ENCODE peak calls at places on chromosomes 12 and 14, in eight cellular contexts. M, Q, Z, Y, H, B, W and T are unnamed samples.
A peak's percentile ranks its signal among the peaks of the same experiment; 100 is the strongest.

GRCh38 chr12:119578112-119578511 is 15.5 kb upstream of the TMEM233 start:
- DNase-seq in Z (peak; percentile 17), H (no peak), Y (no peak), Q (no peak), W (no peak), M (no peak), B (peak; percentile 46), T (no peak)

GRCh38 chr14:104155513-104155912 is 17.1 kb downstream of the KIF26A start:
- DNase-seq in Y (no peak), W (no peak), M (no peak), H (no peak), Z (no peak), B (no peak), Q (no peak), T (peak; percentile 62)

GRCh38 chr12:48862691-48863090 is 3.0 kb downstream of the RND1 start:
- DNase-seq in Y (no peak), W (no peak), B (no peak), H (no peak), Q (peak; percentile 31), Z (no peak), M (no peak), T (no peak)

GRCh38 chr14:62409909-62410308 is 635.3 kb downstream of the KCNH5 start:
- DNase-seq in Q (no peak), M (no peak), Z (peak; percentile 65), B (peak; percentile 45), Y (no peak), H (no peak), W (no peak), T (no peak)

GRCh38 chr12:91373086-91373485 is 190.5 kb upstream of the DCN start:
- DNase-seq in Q (no peak), M (no peak), W (no peak), B (no peak), Z (no peak), Y (no peak), H (no peak), T (no peak)

GRCh38 chr12:130508847-130509246 is 171.2 kb downstream of the PIWIL1 start:
- DNase-seq in Z (no peak), B (no peak), Y (no peak), M (no peak), H (no peak), W (no peak), Q (no peak), T (no peak)

GRCh38 chr14:77355811-77356210 is 21.1 kb downstream of the TMED8 start:
- DNase-seq in Z (no peak), M (no peak), Q (no peak), Y (no peak), H (no peak), W (no peak), B (no peak), T (no peak)

GRCh38 chr14:96914729-96915128 is 117.5 kb downstream of the VRK1 start:
- DNase-seq in Y (no peak), Z (no peak), B (no peak), W (no peak), Q (no peak), M (no peak), H (no peak), T (no peak)

GRCh38 chr12:106274012-106274411 is 26.2 kb upstream of the CKAP4 start:
- DNase-seq in Q (no peak), H (no peak), B (no peak), W (no peak), Y (no peak), Z (no peak), M (no peak), T (no peak)

GRCh38 chr12:89846473-89846872 is 137.8 kb upstream of the ATP2B1 start:
- DNase-seq in M (no peak), Y (no peak), H (no peak), B (no peak), Q (no peak), W (no peak), Z (no peak), T (no peak)

GRCh38 chr14:83765200-83765599 is 1764.7 kb upstream of the FLRT2 start:
- DNase-seq in W (no peak), B (no peak), Z (no peak), Q (no peak), M (no peak), Y (no peak), H (no peak), T (no peak)

GRCh38 chr12:68180792-68181744 is 21.5 kb upstream of the IFNG start:
- DNase-seq in Q (no peak), Y (peak; percentile 53), H (peak; percentile 24), Z (no peak), M (no peak), B (no peak), W (no peak), T (no peak)

GRCh38 chr14:75242546-75243273 is 35.9 kb upstream of the FOS start:
- DNase-seq in Q (no peak), B (peak; percentile 14), M (no peak), W (peak; percentile 48), Y (no peak), Z (peak; percentile 77), H (no peak), T (peak; percentile 66)

GRCh38 chr12:95790912-95791849 is 617 bp upstream of the NTN4 start:
- DNase-seq in H (no peak), Q (no peak), M (peak; percentile 55), Z (no peak), Y (peak; percentile 35), W (peak; percentile 20), B (peak; percentile 62), T (peak; percentile 59)

GRCh38 chr14:90643982-90644510 is 172.2 kb downstream of the TTC7B start:
- DNase-seq in Y (no peak), B (no peak), H (no peak), Z (no peak), Q (no peak), M (no peak), W (no peak), T (no peak)

GRCh38 chr12:95443458-95443857 is 30.5 kb upstream of the METAP2 start:
- DNase-seq in H (no peak), W (no peak), M (no peak), Z (no peak), Y (no peak), Q (no peak), B (no peak), T (no peak)